ENCODE peak calls at places on chromosomes 5 and 9, in eight cellular contexts. One of them, this sample, is unnamed.

GRCh38 chr5:79692586-79692985 is 3.0 kb downstream of the CMYA5 start:
- DNase-seq in IMR-90: no peak
- DNase-seq in sigmoid colon: no peak
- DNase-seq in esophagus muscularis mucosa: no peak
- DNase-seq in spleen: no peak
- DNase-seq in ovary: no peak
- DNase-seq in heart left ventricle: no peak
- DNase-seq in transverse colon: no peak
- DNase-seq in this sample: no peak

GRCh38 chr5:154162475-154163217 is 27.9 kb upstream of the GALNT10 start:
- DNase-seq in sigmoid colon: no peak
- DNase-seq in heart left ventricle: no peak
- DNase-seq in transverse colon: no peak
- DNase-seq in esophagus muscularis mucosa: no peak
- DNase-seq in spleen: no peak
- DNase-seq in IMR-90: no peak
- DNase-seq in ovary: no peak
- DNase-seq in this sample: no peak

GRCh38 chr5:139975942-139976341 is 67.2 kb downstream of the NRG2 start:
- DNase-seq in transverse colon: no peak
- DNase-seq in IMR-90: no peak
- DNase-seq in heart left ventricle: no peak
- DNase-seq in spleen: no peak
- DNase-seq in ovary: no peak
- DNase-seq in esophagus muscularis mucosa: no peak
- DNase-seq in sigmoid colon: no peak
- DNase-seq in this sample: no peak

GRCh38 chr9:89961616-89962341 is 357.0 kb downstream of the GADD45G start:
- DNase-seq in ovary: no peak
- DNase-seq in spleen: no peak
- DNase-seq in sigmoid colon: no peak
- DNase-seq in heart left ventricle: no peak
- DNase-seq in esophagus muscularis mucosa: no peak
- DNase-seq in transverse colon: no peak
- DNase-seq in IMR-90: peak; percentile 17
- DNase-seq in this sample: no peak

GRCh38 chr5:163773181-163773580 is 267.8 kb downstream of the MAT2B start:
- DNase-seq in esophagus muscularis mucosa: no peak
- DNase-seq in heart left ventricle: no peak
- DNase-seq in transverse colon: no peak
- DNase-seq in spleen: no peak
- DNase-seq in sigmoid colon: no peak
- DNase-seq in IMR-90: no peak
- DNase-seq in ovary: no peak
- DNase-seq in this sample: no peak

GRCh38 chr9:93302586-93303257 is 118.8 kb downstream of the WNK2 start:
- DNase-seq in transverse colon: peak; percentile 73
- DNase-seq in esophagus muscularis mucosa: no peak
- DNase-seq in heart left ventricle: peak; percentile 69
- DNase-seq in IMR-90: peak; percentile 58
- DNase-seq in spleen: peak; percentile 87
- DNase-seq in ovary: no peak
- DNase-seq in sigmoid colon: peak; percentile 68
- DNase-seq in this sample: peak; percentile 70

GRCh38 chr5:96431376-96432244 is 1.4 kb downstream of the PCSK1 start:
- DNase-seq in esophagus muscularis mucosa: no peak
- DNase-seq in transverse colon: no peak
- DNase-seq in IMR-90: peak; percentile 35
- DNase-seq in ovary: no peak
- DNase-seq in heart left ventricle: no peak
- DNase-seq in sigmoid colon: no peak
- DNase-seq in spleen: no peak
- DNase-seq in this sample: no peak

GRCh38 chr5:139710370-139711066 is 62.4 kb downstream of the CXXC5 start:
- DNase-seq in heart left ventricle: peak; percentile 75
- DNase-seq in ovary: peak; percentile 29
- DNase-seq in transverse colon: peak; percentile 61
- DNase-seq in esophagus muscularis mucosa: no peak
- DNase-seq in sigmoid colon: peak; percentile 72
- DNase-seq in IMR-90: peak; percentile 39
- DNase-seq in spleen: peak; percentile 87
- DNase-seq in this sample: no peak

GRCh38 chr5:40277161-40277906 is 402.4 kb upstream of the PTGER4 start:
- DNase-seq in heart left ventricle: no peak
- DNase-seq in spleen: no peak
- DNase-seq in esophagus muscularis mucosa: no peak
- DNase-seq in IMR-90: no peak
- DNase-seq in sigmoid colon: no peak
- DNase-seq in transverse colon: no peak
- DNase-seq in ovary: no peak
- DNase-seq in this sample: no peak

GRCh38 chr5:127833999-127834953 is 131.1 kb downstream of the CCDC192 start:
- DNase-seq in esophagus muscularis mucosa: no peak
- DNase-seq in IMR-90: no peak
- DNase-seq in spleen: no peak
- DNase-seq in sigmoid colon: no peak
- DNase-seq in ovary: no peak
- DNase-seq in transverse colon: no peak
- DNase-seq in heart left ventricle: no peak
- DNase-seq in this sample: no peak

GRCh38 chr9:98838155-98838904 is 30.9 kb downstream of the GALNT12 start:
- DNase-seq in spleen: no peak
- DNase-seq in ovary: no peak
- DNase-seq in sigmoid colon: peak; percentile 78
- DNase-seq in heart left ventricle: no peak
- DNase-seq in transverse colon: no peak
- DNase-seq in IMR-90: no peak
- DNase-seq in esophagus muscularis mucosa: peak; percentile 64
- DNase-seq in this sample: no peak

GRCh38 chr5:20445326-20445860 is 457.4 kb upstream of the CDH18 start:
- DNase-seq in ovary: no peak
- DNase-seq in esophagus muscularis mucosa: no peak
- DNase-seq in IMR-90: no peak
- DNase-seq in heart left ventricle: no peak
- DNase-seq in sigmoid colon: no peak
- DNase-seq in transverse colon: no peak
- DNase-seq in spleen: no peak
- DNase-seq in this sample: no peak

DNA sequence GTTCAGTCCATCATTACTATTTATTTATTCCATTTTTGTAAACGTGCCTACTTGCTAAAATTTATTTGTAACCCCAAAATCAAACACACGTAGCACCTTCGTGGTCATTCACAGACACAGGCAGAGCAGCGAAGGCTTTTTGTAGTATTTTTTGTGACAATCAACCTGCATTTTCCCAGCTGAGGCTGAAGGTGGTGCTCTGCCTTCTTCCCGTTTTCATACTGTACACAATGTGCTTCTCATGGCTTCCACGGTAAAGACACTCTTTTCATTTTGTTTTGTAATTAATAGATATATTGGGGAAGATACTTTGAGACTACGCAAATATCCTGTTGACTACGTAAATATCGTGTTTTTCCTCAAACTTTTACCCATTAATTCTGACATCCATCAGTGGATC is 19.4 kb downstream of the DAP start:
- DNase-seq in esophagus muscularis mucosa: no peak
- DNase-seq in IMR-90: no peak
- DNase-seq in sigmoid colon: no peak
- DNase-seq in transverse colon: no peak
- DNase-seq in spleen: no peak
- DNase-seq in heart left ventricle: no peak
- DNase-seq in ovary: no peak
- DNase-seq in this sample: no peak
- H3K36me3 ChIP-seq in esophagus muscularis mucosa: peaks cover 27% of the 10 kb centered on the region
- H3K36me3 ChIP-seq in IMR-90: peaks cover 35% of the 10 kb centered on the region
- H3K36me3 ChIP-seq in sigmoid colon: peaks cover 9% of the 10 kb centered on the region
- H3K36me3 ChIP-seq in transverse colon: no peaks in the 10 kb centered on the region
- H3K36me3 ChIP-seq in spleen: peaks cover 12% of the 10 kb centered on the region
- H3K36me3 ChIP-seq in heart left ventricle: no peaks in the 10 kb centered on the region
- H3K36me3 ChIP-seq in ovary: no peaks in the 10 kb centered on the region
- H3K36me3 ChIP-seq in this sample: peaks cover 15% of the 10 kb centered on the region

DNA sequence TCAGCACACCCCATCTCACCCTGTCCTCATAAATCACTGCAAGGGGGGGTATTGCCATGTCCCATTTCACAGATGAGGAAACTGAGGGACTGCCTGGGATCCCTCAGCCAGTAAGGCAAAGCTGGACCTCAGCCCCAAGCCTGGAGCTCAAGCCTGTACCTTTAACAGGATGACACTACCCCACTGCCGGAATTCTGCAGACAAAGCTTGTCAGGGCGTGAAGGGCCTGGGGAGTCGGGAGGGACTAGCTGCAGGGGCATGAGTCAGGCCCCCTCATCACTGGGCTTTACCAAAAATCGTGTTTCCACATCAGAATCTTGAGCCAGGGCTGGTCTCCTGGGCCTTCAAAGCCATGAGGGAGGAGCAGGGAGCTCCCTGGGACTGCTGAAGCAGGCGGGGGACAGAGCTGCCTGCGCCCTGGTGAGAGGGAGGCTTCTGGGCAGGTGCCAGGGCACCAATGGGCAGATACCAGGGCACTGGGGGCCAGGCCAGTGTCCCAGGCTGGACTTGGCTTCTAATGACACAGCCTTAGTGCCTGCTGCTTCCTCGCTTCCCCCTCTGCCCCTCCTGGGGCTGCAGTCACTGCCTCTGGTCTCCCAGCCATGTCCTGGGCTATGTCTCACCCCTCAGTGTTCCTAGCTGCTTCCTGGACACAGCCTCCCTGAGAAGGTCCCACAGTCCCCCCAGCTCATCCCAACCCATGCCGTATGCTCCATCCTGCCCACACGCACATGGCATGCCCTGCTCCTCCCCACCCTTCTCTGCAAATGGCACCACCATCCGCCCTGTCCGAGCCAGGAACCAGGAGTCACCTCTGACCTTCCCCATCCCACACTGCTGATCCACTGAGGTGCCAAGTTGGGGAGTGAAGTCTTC is 80.7 kb downstream of the LMX1B start:
- DNase-seq in esophagus muscularis mucosa: no peak
- DNase-seq in transverse colon: no peak
- DNase-seq in spleen: peak; percentile 66
- DNase-seq in heart left ventricle: no peak
- DNase-seq in ovary: no peak
- DNase-seq in IMR-90: no peak
- DNase-seq in sigmoid colon: peak; percentile 51
- DNase-seq in this sample: no peak
- H3K27me3 ChIP-seq in esophagus muscularis mucosa: no peaks in the 10 kb centered on the region
- H3K27me3 ChIP-seq in transverse colon: peaks cover 68% of the 10 kb centered on the region
- H3K27me3 ChIP-seq in spleen: peaks cover 44% of the 10 kb centered on the region
- H3K27me3 ChIP-seq in heart left ventricle: peaks cover 5% of the 10 kb centered on the region
- H3K27me3 ChIP-seq in ovary: no peaks in the 10 kb centered on the region
- H3K27me3 ChIP-seq in IMR-90: peaks cover 32% of the 10 kb centered on the region
- H3K27me3 ChIP-seq in sigmoid colon: peaks cover 4% of the 10 kb centered on the region
- H3K27me3 ChIP-seq in this sample: no peaks in the 10 kb centered on the region

DNA sequence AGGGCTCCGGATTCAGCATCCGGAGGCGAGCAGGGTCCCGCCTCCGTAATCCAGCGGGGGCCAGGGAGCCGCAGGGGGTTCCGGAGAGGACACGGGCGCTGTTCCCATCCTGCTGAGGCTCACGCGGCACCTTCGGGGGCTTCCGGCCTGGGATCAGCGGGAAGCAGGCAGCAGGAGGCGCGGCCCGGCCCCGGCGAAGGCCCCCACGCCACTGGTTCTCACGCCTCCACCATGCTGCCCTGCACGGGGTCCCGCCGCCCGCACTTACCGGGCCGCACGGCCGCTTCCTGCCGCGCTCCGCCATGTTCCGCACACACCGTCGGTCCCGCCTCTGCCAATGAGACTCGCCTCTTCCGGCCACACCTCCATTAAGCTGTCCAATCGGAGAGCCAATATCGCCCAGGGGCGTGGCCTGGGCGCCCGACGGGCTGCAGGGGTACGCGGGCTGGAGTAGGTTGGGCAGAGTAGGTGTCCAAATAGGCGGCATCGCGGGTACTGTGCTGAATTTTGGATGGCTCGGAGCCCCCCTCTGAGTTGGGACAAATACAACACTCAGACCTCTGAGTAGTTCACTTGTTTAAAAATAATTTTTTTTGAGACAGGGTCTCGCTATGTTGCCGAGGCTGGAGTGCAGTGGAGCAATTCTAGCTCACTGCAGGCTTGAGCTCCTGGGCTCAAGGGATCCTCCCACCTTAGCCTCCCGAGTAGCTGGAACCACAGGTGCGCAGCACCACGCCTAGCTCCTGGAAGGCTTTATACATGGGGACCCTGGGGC is at the start of gene SPOUT1:
- DNase-seq in ovary: peak; percentile 89
- DNase-seq in spleen: peak; percentile 97
- DNase-seq in sigmoid colon: peak; percentile 96
- DNase-seq in heart left ventricle: peak; percentile 95
- DNase-seq in IMR-90: peak; percentile 86
- DNase-seq in esophagus muscularis mucosa: peak; percentile 99
- DNase-seq in transverse colon: peak; percentile 94
- DNase-seq in this sample: peak; percentile 93
- TF ChIP-seq POLR2A in ovary: peak; percentile 43
- TF ChIP-seq POLR2A in spleen: no peak
- TF ChIP-seq POLR2A in sigmoid colon: no peak
- TF ChIP-seq POLR2A in heart left ventricle: no peak
- TF ChIP-seq POLR2A in IMR-90: peak; percentile 37
- TF ChIP-seq POLR2A in esophagus muscularis mucosa: no peak
- TF ChIP-seq POLR2A in transverse colon: peak; percentile 66
- TF ChIP-seq POLR2A in this sample: peak; percentile 58

GRCh38 chr5:312845-313244 is 8.7 kb upstream of the AHRR start:
- DNase-seq in heart left ventricle: no peak
- DNase-seq in ovary: no peak
- DNase-seq in sigmoid colon: no peak
- DNase-seq in esophagus muscularis mucosa: no peak
- DNase-seq in IMR-90: no peak
- DNase-seq in spleen: no peak
- DNase-seq in transverse colon: no peak
- DNase-seq in this sample: no peak

GRCh38 chr5:311963-312362 is 9.6 kb upstream of the AHRR start:
- DNase-seq in ovary: no peak
- DNase-seq in sigmoid colon: no peak
- DNase-seq in spleen: no peak
- DNase-seq in IMR-90: no peak
- DNase-seq in transverse colon: no peak
- DNase-seq in heart left ventricle: no peak
- DNase-seq in esophagus muscularis mucosa: no peak
- DNase-seq in this sample: no peak

GRCh38 chr5:313806-314376 is 7.6 kb upstream of the AHRR start:
- DNase-seq in IMR-90: no peak
- DNase-seq in sigmoid colon: no peak
- DNase-seq in heart left ventricle: no peak
- DNase-seq in ovary: no peak
- DNase-seq in transverse colon: no peak
- DNase-seq in spleen: no peak
- DNase-seq in esophagus muscularis mucosa: no peak
- DNase-seq in this sample: no peak

GRCh38 chr5:314676-315487 is 6.6 kb upstream of the AHRR start:
- DNase-seq in sigmoid colon: no peak
- DNase-seq in transverse colon: no peak
- DNase-seq in heart left ventricle: no peak
- DNase-seq in spleen: no peak
- DNase-seq in IMR-90: no peak
- DNase-seq in ovary: no peak
- DNase-seq in esophagus muscularis mucosa: no peak
- DNase-seq in this sample: no peak

DNA sequence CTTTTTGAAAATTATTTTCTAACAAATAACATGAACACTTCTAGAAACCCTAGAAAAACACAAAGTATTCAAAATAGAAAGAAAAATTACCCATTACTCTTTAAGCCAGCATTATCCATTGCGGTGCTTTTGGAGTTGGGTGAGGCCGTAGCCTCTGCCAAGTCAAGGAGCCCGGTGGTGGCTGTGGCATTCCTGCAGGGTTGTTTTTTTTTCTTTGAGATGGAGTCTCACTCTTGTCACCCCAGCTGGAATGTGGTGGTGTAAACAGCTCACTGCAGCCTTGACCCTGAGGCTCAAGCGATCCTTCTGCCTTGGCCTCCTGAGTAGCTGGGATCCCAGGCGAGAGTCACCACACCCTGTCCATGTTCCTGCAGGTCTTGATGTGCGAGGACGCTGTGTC is 8.2 kb upstream of the AHRR start:
- DNase-seq in esophagus muscularis mucosa: no peak
- DNase-seq in sigmoid colon: no peak
- DNase-seq in heart left ventricle: no peak
- DNase-seq in spleen: no peak
- DNase-seq in transverse colon: no peak
- DNase-seq in IMR-90: no peak
- DNase-seq in ovary: no peak
- DNase-seq in this sample: no peak
- H3K36me3 ChIP-seq in esophagus muscularis mucosa: peaks cover 90% of the 10 kb centered on the region
- H3K36me3 ChIP-seq in sigmoid colon: peaks cover 5% of the 10 kb centered on the region
- H3K36me3 ChIP-seq in heart left ventricle: peaks cover 2% of the 10 kb centered on the region
- H3K36me3 ChIP-seq in spleen: peaks cover 36% of the 10 kb centered on the region
- H3K36me3 ChIP-seq in transverse colon: no peaks in the 10 kb centered on the region
- H3K36me3 ChIP-seq in IMR-90: peaks cover 44% of the 10 kb centered on the region
- H3K36me3 ChIP-seq in ovary: no peaks in the 10 kb centered on the region
- H3K36me3 ChIP-seq in this sample: peaks cover 13% of the 10 kb centered on the region

This sample was measured in right lobe of liver.